ENCODE peak calls at places on chromosomes 5 and 9, in five cellular contexts. L is SK-N-SH, X is GM12878, P is K562, A is HepG2. R is an unnamed sample.

GRCh38 chr9:131193051-131193450 is 67.7 kb downstream of the NUP214 start:
- DNase-seq in L (no peak), X (no peak), P (no peak), A (no peak), R (no peak)

GRCh38 chr9:93256878-93257807 is 73.2 kb downstream of the WNK2 start:
- DNase-seq in L (peak; percentile 27), X (no peak), P (no peak), A (no peak), R (no peak)

GRCh38 chr5:28809811-28810750 is 1771.7 kb upstream of the CDH9 start:
- DNase-seq in L (peak; percentile 11), X (no peak), P (peak; percentile 42), A (no peak), R (no peak)

GRCh38 chr9:8604201-8604600 is 804.6 kb upstream of the DMAC1 start:
- DNase-seq in L (no peak), X (no peak), P (no peak), A (no peak), R (no peak)

GRCh38 chr5:73751254-73751914 is 125.4 kb downstream of the ARHGEF28 start:
- DNase-seq in L (no peak), X (no peak), P (no peak), A (no peak), R (no peak)

GRCh38 chr9:120985759-120986353 is 59.3 kb upstream of the TRAF1 start:
- DNase-seq in L (peak; percentile 59), X (no peak), P (peak; percentile 25), A (peak; percentile 56), R (peak; percentile 39)

GRCh38 chr5:143355710-143356109 is 47.8 kb downstream of the NR3C1 start:
- DNase-seq in L (peak; percentile 50), X (no peak), P (peak; percentile 21), A (peak; percentile 76), R (peak; percentile 36)

GRCh38 chr5:79305706-79306105 is 69.8 kb downstream of the JMY start:
- DNase-seq in L (no peak), X (no peak), P (no peak), A (no peak), R (no peak)

GRCh38 chr5:126656397-126657007 is 55.8 kb downstream of the PHAX start:
- DNase-seq in L (peak; percentile 57), X (no peak), P (peak; percentile 42), A (peak; percentile 41), R (peak; percentile 45)

GRCh38 chr5:176530983-176531901 is 6.0 kb downstream of the RNF44 start:
- DNase-seq in L (peak; percentile 85), X (no peak), P (no peak), A (no peak), R (no peak)

GRCh38 chr9:77011973-77012817 is 7.3 kb upstream of the FOXB2 start:
- DNase-seq in L (peak; percentile 77), X (no peak), P (peak; percentile 62), A (peak; percentile 20), R (peak; percentile 82)

GRCh38 chr5:119379096-119379495 is 23.3 kb downstream of the TNFAIP8 start:
- DNase-seq in L (no peak), X (no peak), P (no peak), A (no peak), R (no peak)

GRCh38 chr5:155299342-155300006 is 285.9 kb downstream of the KIF4B start:
- DNase-seq in L (peak; percentile 32), X (no peak), P (no peak), A (no peak), R (no peak)

GRCh38 chr9:95857122-95857521 is 18.4 kb upstream of the ERCC6L2 start:
- DNase-seq in L (peak; percentile 53), X (no peak), P (no peak), A (peak; percentile 16), R (no peak)

GRCh38 chr9:135989157-135989556 is 28.0 kb upstream of the UBAC1 start:
- DNase-seq in L (no peak), X (no peak), P (no peak), A (no peak), R (no peak)

GRCh38 chr9:70127036-70127435 is 83.4 kb downstream of the MAMDC2 start:
- DNase-seq in L (no peak), X (no peak), P (no peak), A (no peak), R (no peak)

GRCh38 chr5:88883566-88884434 is 816 bp upstream of the MEF2C start:
- DNase-seq in L (peak; percentile 69), X (no peak), P (peak; percentile 43), A (no peak), R (peak; percentile 62)

GRCh38 chr9:110619831-110620230 is 40.3 kb upstream of the SVEP1 start:
- DNase-seq in L (no peak), X (no peak), P (no peak), A (no peak), R (no peak)

GRCh38 chr5:127919006-127919796 is 164.4 kb upstream of the SLC12A2 start:
- DNase-seq in L (no peak), X (no peak), P (no peak), A (no peak), R (no peak)

GRCh38 chr5:22044229-22044628 is 808.9 kb downstream of the CDH12 start:
- DNase-seq in L (no peak), X (no peak), P (no peak), A (no peak), R (no peak)

GRCh38 chr5:40775085-40775845 is 19.5 kb upstream of the TTC33 start:
- DNase-seq in L (no peak), X (no peak), P (no peak), A (no peak), R (no peak)

GRCh38 chr9:102428305-102428704 is 566.8 kb upstream of the CYLC2 start:
- DNase-seq in L (no peak), X (no peak), P (no peak), A (no peak), R (no peak)

GRCh38 chr5:145660897-145661650 is 174.1 kb downstream of the PRELID2 start:
- DNase-seq in L (no peak), X (no peak), P (no peak), A (no peak), R (no peak)

GRCh38 chr5:82605441-82605973 is 327.4 kb upstream of the RPS23 start:
- DNase-seq in L (no peak), X (no peak), P (no peak), A (no peak), R (no peak)

GRCh38 chr9:80359291-80359690 is 787.5 kb downstream of the TLE4 start:
- DNase-seq in L (no peak), X (no peak), P (no peak), A (no peak), R (no peak)

DNA sequence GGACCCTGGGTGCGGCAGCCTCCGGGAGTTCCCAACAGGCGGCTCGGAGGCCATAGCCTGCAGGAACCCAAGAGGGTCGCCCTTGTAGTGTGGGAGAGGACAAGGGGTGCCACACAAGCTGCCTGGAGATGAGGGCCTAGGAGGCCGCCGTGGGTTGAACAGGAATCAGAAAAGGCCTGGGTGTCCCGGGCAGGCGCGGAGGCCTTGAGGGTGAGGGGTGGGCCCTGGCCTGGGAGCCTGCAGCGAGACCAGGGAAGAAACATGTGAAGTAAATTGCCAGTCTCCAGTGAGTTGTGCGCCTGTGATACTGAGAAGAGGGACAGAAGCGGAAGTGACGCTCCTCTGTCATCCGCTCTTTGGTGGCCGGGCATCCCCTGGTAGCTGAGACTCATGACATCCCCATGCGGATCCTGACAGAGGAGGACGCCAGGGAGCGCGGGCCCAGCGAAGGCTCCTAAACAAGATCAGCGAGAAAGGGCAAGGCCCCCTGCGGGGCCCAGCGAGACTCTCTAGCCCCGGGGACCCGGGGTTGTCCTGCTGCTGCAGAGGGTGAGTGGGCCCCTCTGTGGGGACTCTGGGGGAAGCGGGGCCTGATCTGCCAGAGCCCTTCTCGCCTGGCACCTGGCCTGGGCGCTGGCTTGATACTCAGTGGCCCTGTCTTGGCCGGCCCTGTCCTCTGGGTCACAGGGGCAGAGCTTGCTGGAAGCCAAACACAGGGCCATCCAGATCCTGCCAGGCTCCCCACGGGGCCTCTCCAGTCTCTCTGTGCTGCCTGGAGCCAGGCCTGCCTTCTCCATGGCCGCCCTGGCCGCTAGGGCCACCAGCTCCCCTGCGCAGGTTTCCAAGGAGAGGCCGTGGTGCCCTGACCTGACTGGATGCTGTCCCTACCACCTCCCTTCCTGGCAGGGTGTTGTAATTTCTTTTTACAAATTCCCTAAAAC is 788.4 kb downstream of the TLE4 start:
- DNase-seq in L (no peak), X (no peak), P (no peak), A (no peak), R (no peak)
- TF ChIP-seq FOXM1 in L (no peak), X (no peak), P (no peak), A (no peak), R (no peak)

GRCh38 chr5:132046915-132047314 is 13.5 kb upstream of the IL3 start:
- DNase-seq in L (no peak), X (no peak), P (no peak), A (no peak), R (no peak)
- TF ChIP-seq FOXM1 in L (no peak), X (no peak), P (no peak), A (no peak), R (no peak)

DNA sequence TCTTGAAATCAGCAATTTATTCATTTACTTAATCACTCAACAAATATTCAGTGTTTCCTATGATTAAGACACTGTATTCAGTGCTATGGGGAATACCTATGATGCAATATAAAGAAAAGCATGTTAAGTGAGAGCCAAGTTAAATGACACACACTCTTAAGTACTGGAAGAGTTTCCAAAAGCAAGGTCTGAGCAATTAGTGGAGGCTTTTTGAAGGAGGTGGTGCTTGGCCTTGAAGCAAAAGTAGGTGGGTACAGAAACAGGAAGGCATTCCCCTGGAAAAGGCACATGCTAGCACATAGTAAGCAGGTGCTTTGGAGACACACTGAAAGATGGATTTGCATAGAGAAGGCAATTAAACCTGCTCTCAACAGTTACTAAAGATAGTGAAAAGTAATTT is 4.0 kb downstream of the TSLP start:
- DNase-seq in L (no peak), X (no peak), P (no peak), A (no peak), R (no peak)
- TF ChIP-seq FOXM1 in L (no peak), X (no peak), P (no peak), A (no peak), R (no peak)

GRCh38 chr5:135235551-135236100 is 163.4 kb downstream of the MACROH2A1 start:
- DNase-seq in L (no peak), X (no peak), P (no peak), A (no peak), R (no peak)

GRCh38 chr5:135234242-135235000 is 164.6 kb downstream of the MACROH2A1 start:
- DNase-seq in L (peak; percentile 58), X (no peak), P (no peak), A (peak; percentile 44), R (no peak)

GRCh38 chr5:135232958-135233357 is 166.1 kb downstream of the MACROH2A1 start:
- DNase-seq in L (no peak), X (no peak), P (no peak), A (no peak), R (no peak)

GRCh38 chr5:135235002-135235401 is 164.0 kb downstream of the MACROH2A1 start:
- DNase-seq in L (no peak), X (no peak), P (no peak), A (no peak), R (no peak)

GRCh38 chr5:135233477-135233876 is 165.6 kb downstream of the MACROH2A1 start:
- DNase-seq in L (no peak), X (no peak), P (no peak), A (no peak), R (no peak)
- TF ChIP-seq FOXM1 in L (no peak), X (no peak), P (no peak), A (no peak), R (no peak)

R was measured in HEK293T.